ENCODE peak calls at places on chromosomes 1 and 21, in ten cellular contexts. F is IMR-90, D is uterus, N is AG09309, U is EH, E is astrocyte of the cerebellum, Q is upper lobe of right lung, G is T-helper 9 cell, K is activated T-helper 1 cell treated with Interleukin-2 at 50 U/mL for 16 hours, M is NCI-H1694. C is an unnamed sample.

GRCh38 chr1:14597343-14598006 is 1.0 kb upstream of the KAZN start:
- DNase-seq in F (no peak), D (no peak), N (no peak), U (no peak), E (peak; percentile 61), Q (no peak), G (no peak), K (no peak), M (no peak), C (no peak)

GRCh38 chr1:151620286-151620685 is 8.4 kb downstream of the SNX27 start:
- DNase-seq in F (peak; percentile 74), D (no peak), N (no peak), U (no peak), E (no peak), Q (no peak), G (no peak), K (no peak), M (no peak), C (no peak)

GRCh38 chr1:208216062-208216461 is 28.1 kb downstream of the PLXNA2 start:
- DNase-seq in F (peak; percentile 75), D (no peak), N (no peak), U (peak; percentile 94), E (no peak), Q (no peak), G (no peak), K (no peak), M (no peak), C (peak; percentile 23)

GRCh38 chr1:107139833-107140702 is 771 bp upstream of the NTNG1 start:
- DNase-seq in F (peak; percentile 36), D (no peak), N (peak; percentile 35), U (peak; percentile 60), E (peak; percentile 26), Q (peak; percentile 65), G (no peak), K (no peak), M (no peak), C (peak; percentile 49)

GRCh38 chr1:53585565-53585964 is 126.4 kb downstream of the DMRTB1 start:
- DNase-seq in F (no peak), D (peak; percentile 1), N (no peak), U (no peak), E (no peak), Q (peak; percentile 11), G (no peak), K (no peak), M (no peak), C (no peak)

GRCh38 chr1:160169553-160170399 is 18.4 kb downstream of the ATP1A4 start:
- DNase-seq in F (no peak), D (no peak), N (no peak), U (peak; percentile 15), E (peak; percentile 93), Q (no peak), G (no peak), K (no peak), M (no peak), C (no peak)

GRCh38 chr1:201655910-201656669 is 117.2 kb downstream of the NAV1 start:
- DNase-seq in F (no peak), D (no peak), N (no peak), U (no peak), E (no peak), Q (no peak), G (no peak), K (no peak), M (no peak), C (peak; percentile 83)

GRCh38 chr21:38985423-38986378 is 180.0 kb downstream of the ETS2 start:
- DNase-seq in F (peak; percentile 93), D (peak; percentile 73), N (peak; percentile 96), U (peak; percentile 91), E (peak; percentile 80), Q (peak; percentile 79), G (no peak), K (no peak), M (peak; percentile 59), C (peak; percentile 99)

GRCh38 chr1:114154146-114154962 is 685 bp upstream of the SYT6 start:
- DNase-seq in F (no peak), D (no peak), N (no peak), U (peak; percentile 29), E (no peak), Q (no peak), G (no peak), K (no peak), M (no peak), C (peak; percentile 17)

GRCh38 chr1:32592953-32593352 is 53.7 kb downstream of the ZBTB8A start:
- DNase-seq in F (peak; percentile 71), D (no peak), N (no peak), U (peak; percentile 64), E (no peak), Q (no peak), G (no peak), K (no peak), M (no peak), C (no peak)

GRCh38 chr1:156616463-156616862 is 2.8 kb upstream of the HAPLN2 start:
- DNase-seq in F (peak; percentile 45), D (peak; percentile 89), N (no peak), U (peak; percentile 97), E (no peak), Q (no peak), G (no peak), K (no peak), M (no peak), C (peak; percentile 28)

GRCh38 chr1:53398091-53398490 is 61.1 kb upstream of the DMRTB1 start:
- DNase-seq in F (peak; percentile 32), D (no peak), N (no peak), U (peak; percentile 27), E (no peak), Q (no peak), G (no peak), K (no peak), M (no peak), C (no peak)

GRCh38 chr1:45840704-45841103 is 37.3 kb downstream of the MAST2 start:
- DNase-seq in F (no peak), D (no peak), N (no peak), U (peak; percentile 58), E (no peak), Q (no peak), G (no peak), K (no peak), M (no peak), C (no peak)

GRCh38 chr1:54294846-54295245 is 94.9 kb downstream of the MRPL37 start:
- DNase-seq in F (peak; percentile 60), D (no peak), N (no peak), U (peak; percentile 79), E (no peak), Q (no peak), G (no peak), K (no peak), M (no peak), C (no peak)

GRCh38 chr1:67052741-67053534 is 1.0 kb downstream of the SLC35D1 start:
- DNase-seq in F (peak; percentile 42), D (peak; percentile 32), N (no peak), U (peak; percentile 70), E (no peak), Q (peak; percentile 65), G (peak; percentile 4), K (no peak), M (no peak), C (peak; percentile 31)

GRCh38 chr1:172167801-172168596 is 252.5 kb upstream of the C1orf105 start:
- DNase-seq in F (peak; percentile 81), D (no peak), N (peak; percentile 71), U (peak; percentile 75), E (peak; percentile 94), Q (no peak), G (no peak), K (no peak), M (no peak), C (no peak)

GRCh38 chr1:195851804-195852203 is 756.4 kb downstream of the KCNT2 start:
- DNase-seq in F (peak; percentile 5), D (no peak), N (no peak), U (peak; percentile 47), E (no peak), Q (no peak), G (no peak), K (no peak), M (no peak), C (no peak)

GRCh38 chr1:25148673-25149300 is 83.5 kb downstream of the SYF2 start:
- DNase-seq in F (no peak), D (no peak), N (no peak), U (peak; percentile 30), E (no peak), Q (no peak), G (no peak), K (no peak), M (no peak), C (no peak)

GRCh38 chr1:221141606-221142285 is 262.5 kb downstream of the HLX start:
- DNase-seq in F (no peak), D (no peak), N (no peak), U (peak; percentile 77), E (no peak), Q (no peak), G (no peak), K (no peak), M (no peak), C (no peak)

GRCh38 chr1:37682334-37682987 is 9.9 kb upstream of the CDCA8 start:
- DNase-seq in F (peak; percentile 61), D (peak; percentile 81), N (peak; percentile 32), U (peak; percentile 70), E (peak; percentile 43), Q (peak; percentile 70), G (peak; percentile 79), K (peak; percentile 50), M (peak; percentile 29), C (peak; percentile 50)

GRCh38 chr21:42524341-42525227 is 10.9 kb downstream of the SLC37A1 start:
- DNase-seq in F (peak; percentile 52), D (peak; percentile 55), N (peak; percentile 10), U (peak; percentile 51), E (peak; percentile 92), Q (peak; percentile 87), G (no peak), K (no peak), M (no peak), C (peak; percentile 27)

GRCh38 chr1:175015243-175015642 is 8.0 kb downstream of the MRPS14 start:
- DNase-seq in F (peak; percentile 91), D (no peak), N (peak; percentile 37), U (peak; percentile 89), E (no peak), Q (no peak), G (no peak), K (no peak), M (no peak), C (no peak)

C was measured in MG63.